ENCODE peak calls at places on chromosomes 6 and 20, in six cellular contexts. O is psoas muscle, K is mammary epithelial cell, U is foreskin fibroblast, Z is neural progenitor cell, Q is brain microvascular endothelial cell. G is an unnamed sample.

GRCh38 chr6:144349690-144350132 is 64.6 kb downstream of the UTRN start:
- DNase-seq in K (peak), Z (no peak), U (peak), Q (peak), O (no peak), G (peak)

GRCh38 chr6:5531853-5532375 is 270.6 kb downstream of the FARS2 start:
- DNase-seq in O (no peak), U (no peak), Z (no peak), K (no peak), Q (no peak), G (no peak)

GRCh38 chr20:50577175-50578018 is 67.2 kb downstream of the PTPN1 start:
- DNase-seq in Q (no peak), K (no peak), Z (no peak), U (no peak), O (peak), G (no peak)

GRCh38 chr20:35644806-35645205 is 19.9 kb downstream of the CPNE1 start:
- DNase-seq in Q (no peak), Z (no peak), K (no peak), O (no peak), U (no peak), G (no peak)

GRCh38 chr20:55746723-55747122 is 258.6 kb downstream of the CBLN4 start:
- DNase-seq in Z (no peak), Q (no peak), O (no peak), U (no peak), K (no peak), G (no peak)

GRCh38 chr6:20978176-20978614 is 443.9 kb downstream of the CDKAL1 start:
- DNase-seq in K (no peak), Q (peak), U (peak), O (no peak), Z (no peak), G (peak)

GRCh38 chr6:27839303-27840081 is 72.7 kb downstream of the OR2B2 start:
- DNase-seq in Q (peak), O (peak), K (peak), Z (peak), U (peak), G (peak)

GRCh38 chr6:75337805-75338204 is 53.2 kb upstream of the TMEM30A start:
- DNase-seq in K (no peak), Z (no peak), Q (no peak), O (no peak), U (no peak), G (peak)

GRCh38 chr6:15464211-15464725 is 198.6 kb downstream of the DTNBP1 start:
- DNase-seq in K (no peak), Q (no peak), U (no peak), O (no peak), Z (peak), G (no peak)

GRCh38 chr6:21947751-21948386 is 349.0 kb downstream of the PRL start:
- DNase-seq in O (no peak), Q (no peak), U (no peak), K (no peak), Z (no peak), G (no peak)

GRCh38 chr6:33841070-33841469 is 37.3 kb upstream of the MLN start:
- DNase-seq in Q (no peak), O (peak), U (no peak), K (no peak), Z (no peak), G (no peak)

GRCh38 chr6:158962371-158962770 is 37.6 kb downstream of the RSPH3 start:
- DNase-seq in K (no peak), U (peak), Z (no peak), O (no peak), Q (no peak), G (no peak)

GRCh38 chr6:147621280-147621679 is 112.8 kb downstream of the SAMD5 start:
- DNase-seq in Q (peak), Z (no peak), U (peak), K (no peak), O (peak), G (peak)

GRCh38 chr6:5632348-5632935 is 371.1 kb downstream of the FARS2 start:
- DNase-seq in Q (no peak), O (no peak), K (no peak), U (no peak), Z (no peak), G (no peak)

GRCh38 chr20:62752181-62752670 is 43.6 kb downstream of the NTSR1 start:
- DNase-seq in K (no peak), Q (no peak), U (no peak), O (peak), Z (peak), G (no peak)

GRCh38 chr6:225121-225721 is 67.1 kb upstream of the DUSP22 start:
- DNase-seq in Q (no peak), K (peak), U (no peak), O (no peak), Z (no peak), G (peak)

GRCh38 chr6:42200035-42200434 is 5.3 kb upstream of the GUCA1B start:
- DNase-seq in Z (no peak), K (peak), Q (peak), U (peak), O (no peak), G (peak)

GRCh38 chr6:90708410-90708809 is 121.5 kb upstream of the MAP3K7 start:
- DNase-seq in U (no peak), K (no peak), O (no peak), Z (no peak), Q (no peak), G (no peak)

GRCh38 chr20:34312024-34312460 is 8.9 kb upstream of the AHCY start:
- DNase-seq in Z (peak), U (no peak), Q (no peak), O (no peak), K (no peak), G (no peak)
- H3K4me3 ChIP-seq in Z (peak), U (peak), Q (peak), O (no peak), K (no peak), G (no peak)

DNA sequence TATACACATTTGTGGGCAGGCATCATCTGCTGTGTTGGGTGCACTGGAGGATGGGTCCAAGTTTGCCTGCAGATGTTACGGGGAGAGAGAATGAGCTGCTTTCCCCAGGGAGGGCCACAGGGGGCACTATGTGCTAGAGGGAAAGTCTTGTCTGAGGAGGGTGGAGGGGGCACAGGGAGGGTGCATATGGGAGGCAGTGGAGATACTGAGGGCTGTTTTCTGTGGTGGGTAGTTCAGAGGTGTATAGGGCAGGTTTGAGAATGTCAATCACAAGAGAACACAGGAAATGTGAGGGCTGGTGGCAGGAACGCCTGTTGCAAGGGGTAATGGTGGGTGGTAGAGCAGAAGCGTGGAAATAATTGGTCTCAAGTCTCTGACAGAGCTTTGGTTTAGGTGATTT is 7.7 kb upstream of the PTPRA start:
- DNase-seq in Q (no peak), U (no peak), Z (no peak), K (no peak), O (no peak), G (no peak)
- TF ChIP-seq CTCF in Q (peak), U (no peak), Z (peak), K (no peak), O (no peak), G (peak)

DNA sequence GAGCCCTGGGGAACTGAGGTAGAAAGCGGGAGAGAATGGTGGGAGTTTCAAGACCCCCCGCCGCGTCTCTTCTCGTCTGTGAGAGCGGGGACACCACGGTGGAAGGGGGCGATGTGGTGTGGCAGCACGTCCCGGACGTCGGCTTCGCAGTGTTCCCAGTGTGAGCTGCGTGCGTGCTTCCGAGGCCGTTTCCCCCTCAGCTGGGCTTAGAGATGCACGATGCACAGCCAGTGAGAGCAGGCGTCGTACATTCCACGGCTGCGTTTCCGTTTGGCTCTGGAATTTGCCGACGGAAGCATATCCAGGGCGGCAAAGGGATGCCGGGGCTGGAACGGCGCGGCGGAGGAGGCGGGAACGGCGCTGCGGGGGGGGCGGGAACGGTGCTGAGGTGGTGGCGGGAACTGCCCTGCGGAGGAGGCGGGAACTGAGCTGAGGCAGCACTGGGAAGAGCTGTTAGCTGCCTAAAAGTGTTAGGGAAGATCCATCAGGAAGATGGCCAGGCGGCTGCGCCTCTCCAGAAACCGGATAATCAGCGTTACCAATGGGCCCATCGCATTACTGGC is 37.7 kb downstream of the KIF25 start:
- DNase-seq in U (peak), K (no peak), Q (peak), Z (peak), O (peak), G (peak)
- H3K4me3 ChIP-seq in U (peak), K (peak), Q (peak), Z (peak), O (peak), G (peak)

GRCh38 chr20:44004306-44004915 is 89.8 kb downstream of the TOX2 start:
- DNase-seq in Z (no peak), K (no peak), O (no peak), U (no peak), Q (no peak), G (no peak)
- TF ChIP-seq CTCF in Z (no peak), K (no peak), O (no peak), U (no peak), Q (peak), G (no peak)